ENCODE peak calls at places on chromosomes 16 and 17, in six cellular contexts. Y is cardiac muscle cell, X is colonic mucosa, D is IMR-90, O is esophagus muscularis mucosa, P is neuronal stem cell. V is an unnamed sample.

GRCh38 chr17:31241116-31241515 is 55.9 kb downstream of the OMG start:
- DNase-seq in Y (no peak), X (no peak), D (no peak), O (no peak), P (no peak), V (no peak)

GRCh38 chr17:79914813-79915740 is 75.8 kb upstream of the CBX4 start:
- DNase-seq in Y (no peak), X (no peak), D (no peak), O (no peak), P (no peak), V (no peak)

GRCh38 chr17:66605561-66605960 is 229.4 kb upstream of the CACNG5 start:
- DNase-seq in Y (peak), X (no peak), D (no peak), O (no peak), P (no peak), V (no peak)

GRCh38 chr17:39529455-39529854 is 68.2 kb downstream of the CDK12 start:
- DNase-seq in Y (no peak), X (no peak), D (no peak), O (no peak), P (no peak), V (no peak)

GRCh38 chr17:80892900-80893603 is 98.6 kb upstream of the CHMP6 start:
- DNase-seq in Y (peak), X (no peak), D (peak), O (no peak), P (no peak), V (no peak)

GRCh38 chr16:70736454-70737376 is 50.9 kb upstream of the MTSS2 start:
- DNase-seq in Y (no peak), X (no peak), D (peak), O (no peak), P (no peak), V (no peak)

GRCh38 chr17:45783593-45784292 is 377 bp upstream of the CRHR1 start:
- DNase-seq in Y (peak), X (no peak), D (no peak), O (no peak), P (peak), V (peak)

GRCh38 chr17:76090517-76091135 is 11.6 kb downstream of the ZACN start:
- DNase-seq in Y (no peak), X (peak), D (no peak), O (no peak), P (no peak), V (no peak)

GRCh38 chr17:65143899-65144590 is 6.9 kb downstream of the RGS9 start:
- DNase-seq in Y (no peak), X (no peak), D (no peak), O (no peak), P (no peak), V (no peak)

GRCh38 chr17:67615011-67615561 is 102.7 kb upstream of the NOL11 start:
- DNase-seq in Y (no peak), X (no peak), D (no peak), O (no peak), P (no peak), V (no peak)

GRCh38 chr16:85389679-85390470 is 223.2 kb upstream of the GSE1 start:
- DNase-seq in Y (no peak), X (peak), D (no peak), O (no peak), P (no peak), V (no peak)

GRCh38 chr17:1573932-1574696 is 11.5 kb upstream of the PITPNA start:
- DNase-seq in Y (peak), X (peak), D (peak), O (peak), P (peak), V (peak)

GRCh38 chr17:47850692-47851573 is at the start of gene SP6:
- DNase-seq in Y (peak), X (peak), D (peak), O (no peak), P (peak), V (peak)

GRCh38 chr16:50839920-50840729 is 98.2 kb downstream of the CYLD start:
- DNase-seq in Y (no peak), X (no peak), D (no peak), O (no peak), P (no peak), V (no peak)

GRCh38 chr16:1794908-1795666 is 1.6 kb upstream of the IGFALS start:
- DNase-seq in Y (no peak), X (no peak), D (no peak), O (no peak), P (no peak), V (peak)

GRCh38 chr17:34527908-34528470 is 51.4 kb upstream of the TMEM132E start:
- DNase-seq in Y (no peak), X (no peak), D (no peak), O (no peak), P (no peak), V (no peak)

GRCh38 chr16:66906916-66907836 is 11.5 kb downstream of the CDH16 start:
- DNase-seq in Y (no peak), X (no peak), D (no peak), O (no peak), P (no peak), V (no peak)

GRCh38 chr17:14084955-14085354 is 15.7 kb downstream of the COX10 start:
- DNase-seq in Y (no peak), X (no peak), D (no peak), O (no peak), P (no peak), V (no peak)

GRCh38 chr17:64632606-64633005 is 29.5 kb downstream of the SMURF2 start:
- DNase-seq in Y (no peak), X (no peak), D (peak), O (no peak), P (no peak), V (no peak)

GRCh38 chr17:77607606-77608005 is 350.9 kb upstream of the TNRC6C start:
- DNase-seq in Y (no peak), X (no peak), D (no peak), O (no peak), P (no peak), V (no peak)

GRCh38 chr16:49407873-49408565 is 34.4 kb downstream of the C16orf78 start:
- DNase-seq in Y (peak), X (peak), D (peak), O (no peak), P (peak), V (peak)

GRCh38 chr17:61394630-61395408 is 4.8 kb upstream of the TBX2 start:
- DNase-seq in Y (no peak), X (no peak), D (peak), O (no peak), P (no peak), V (no peak)

GRCh38 chr17:70374496-70374895 is 205.2 kb downstream of the KCNJ2 start:
- DNase-seq in Y (no peak), X (no peak), D (no peak), O (no peak), P (no peak), V (no peak)

GRCh38 chr17:2796164-2797140 is at the start of gene RAP1GAP2:
- DNase-seq in Y (no peak), X (peak), D (no peak), O (no peak), P (no peak), V (no peak)

GRCh38 chr17:39776267-39776666 is 38.5 kb downstream of the GRB7 start:
- DNase-seq in Y (no peak), X (no peak), D (no peak), O (no peak), P (no peak), V (no peak)

GRCh38 chr17:69539781-69540319 is 125.4 kb downstream of the MAP2K6 start:
- DNase-seq in Y (peak), X (peak), D (peak), O (no peak), P (no peak), V (peak)

GRCh38 chr17:75105269-75106080 is 4.3 kb upstream of the ARMC7 start:
- DNase-seq in Y (peak), X (peak), D (peak), O (no peak), P (no peak), V (peak)

GRCh38 chr17:57408064-57408811 is 151.9 kb downstream of the MSI2 start:
- DNase-seq in Y (no peak), X (peak), D (no peak), O (no peak), P (no peak), V (peak)

GRCh38 chr16:11632455-11632921 is 35.8 kb upstream of the SNN start:
- DNase-seq in Y (peak), X (peak), D (peak), O (no peak), P (peak), V (peak)

GRCh38 chr16:81873843-81874752 is 95.0 kb downstream of the PLCG2 start:
- DNase-seq in Y (peak), X (peak), D (peak), O (no peak), P (peak), V (peak)

GRCh38 chr17:1002771-1003555 is 6.0 kb downstream of the TIMM22 start:
- DNase-seq in Y (peak), X (no peak), D (peak), O (no peak), P (no peak), V (no peak)

GRCh38 chr16:58284021-58284420 is 10.8 kb downstream of the PRSS54 start:
- DNase-seq in Y (no peak), X (no peak), D (no peak), O (no peak), P (no peak), V (no peak)

GRCh38 chr16:58286280-58286679 is 8.5 kb downstream of the PRSS54 start:
- DNase-seq in Y (no peak), X (no peak), D (no peak), O (no peak), P (no peak), V (no peak)

GRCh38 chr16:58286769-58287433 is 7.9 kb downstream of the PRSS54 start:
- DNase-seq in Y (no peak), X (no peak), D (no peak), O (no peak), P (no peak), V (no peak)

GRCh38 chr16:58280846-58281301 is 14.0 kb downstream of the PRSS54 start:
- DNase-seq in Y (peak), X (no peak), D (no peak), O (no peak), P (no peak), V (no peak)

DNA sequence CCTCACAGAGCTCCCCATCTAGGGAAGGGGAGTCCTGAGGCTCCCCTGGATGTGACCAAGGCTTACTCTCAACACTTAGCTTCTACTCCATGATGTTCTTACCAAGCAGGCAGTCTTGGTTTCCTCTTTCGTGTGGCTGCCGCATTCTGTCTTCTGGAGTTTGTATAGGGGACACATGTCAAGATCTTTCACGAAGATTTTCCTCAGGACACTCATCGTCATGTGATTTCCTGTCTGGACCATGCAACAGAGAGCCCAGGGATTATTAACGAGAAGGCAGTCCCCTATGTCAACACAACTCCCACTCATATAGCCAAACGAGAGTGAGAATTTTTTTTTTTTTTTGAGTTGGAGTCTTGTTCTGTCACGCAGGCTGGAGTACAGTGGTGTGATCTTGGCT is 10.3 kb downstream of the PRSS54 start:
- DNase-seq in Y (no peak), X (no peak), D (no peak), O (no peak), P (no peak), V (no peak)
- H3K27ac ChIP-seq in Y (no peak), X (no peak), D (no peak), O (no peak), P (no peak), V (no peak)

DNA sequence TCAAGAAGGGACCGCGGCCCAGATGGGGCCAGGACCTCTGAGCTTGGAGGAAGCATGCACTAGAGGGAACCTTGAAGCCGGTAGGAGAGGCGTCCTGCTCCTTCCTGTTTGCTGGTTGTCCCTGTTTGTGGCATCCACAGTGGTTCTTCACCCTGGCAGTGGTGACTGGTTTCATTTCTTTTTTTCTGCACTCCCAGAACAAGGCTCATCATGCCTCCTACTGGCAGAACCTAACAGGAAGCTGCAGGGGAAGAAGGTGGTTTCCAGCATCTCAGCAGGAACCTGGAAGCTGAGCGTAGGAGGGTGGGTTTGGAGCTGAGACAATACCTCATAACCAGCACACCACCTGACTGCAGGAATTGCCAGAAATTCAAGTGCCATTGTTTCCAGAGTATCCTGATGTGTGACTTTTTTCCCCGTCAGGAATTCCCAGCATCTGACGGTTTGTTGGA is 5.8 kb downstream of the TMEM231 start:
- DNase-seq in Y (peak), X (peak), D (peak), O (no peak), P (no peak), V (peak)
- H3K27ac ChIP-seq in Y (no peak), X (peak), D (no peak), O (peak), P (no peak), V (no peak)

GRCh38 chr17:49001671-49002070 is 4.5 kb downstream of the IGF2BP1 start:
- DNase-seq in Y (no peak), X (no peak), D (no peak), O (no peak), P (no peak), V (peak)
- H3K27ac ChIP-seq in Y (peak), X (no peak), D (peak), O (no peak), P (no peak), V (peak)

GRCh38 chr17:17186551-17187505 is 19.3 kb downstream of the PLD6 start:
- DNase-seq in Y (peak), X (no peak), D (no peak), O (no peak), P (no peak), V (no peak)
- H3K27ac ChIP-seq in Y (peak), X (no peak), D (no peak), O (peak), P (no peak), V (peak)

DNA sequence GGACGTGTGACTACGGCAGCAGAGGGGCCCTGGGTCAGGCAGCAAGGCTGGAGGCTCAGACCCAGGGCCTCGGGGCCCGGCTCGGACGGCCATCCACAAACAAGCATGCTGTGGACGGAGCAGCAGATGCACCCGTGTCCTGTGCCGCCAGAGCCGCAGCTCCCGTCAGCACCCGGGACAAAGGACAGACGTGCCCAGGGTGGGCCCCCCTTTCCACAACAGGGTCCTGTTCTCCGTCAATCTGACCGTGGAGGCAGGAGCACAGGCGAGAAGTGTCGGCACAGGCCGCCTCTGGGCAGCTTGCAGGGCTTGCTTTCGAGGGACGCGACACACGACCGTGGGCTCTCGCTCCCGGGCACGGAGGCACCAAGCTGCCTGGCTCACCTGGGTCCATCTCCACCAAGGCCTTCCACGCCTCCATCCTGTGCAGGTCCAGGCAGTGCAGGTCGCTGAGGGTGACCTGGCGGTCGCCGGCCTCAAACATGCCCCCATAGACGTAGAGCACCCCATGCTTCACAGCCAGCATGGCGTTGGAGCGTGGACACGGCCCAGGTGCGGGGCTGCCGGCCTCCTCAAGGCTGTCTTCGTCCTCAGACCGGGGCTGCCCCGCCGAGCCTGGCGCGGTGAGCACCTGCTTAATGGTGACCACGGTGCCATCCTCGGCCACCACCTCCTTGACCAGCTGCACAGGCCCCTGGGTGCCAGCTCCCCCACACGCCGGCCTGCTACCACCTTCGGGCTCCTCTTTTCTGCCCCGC is 56.7 kb downstream of the KLHDC4 start:
- DNase-seq in Y (no peak), X (no peak), D (no peak), O (no peak), P (no peak), V (no peak)
- H3K27ac ChIP-seq in Y (no peak), X (no peak), D (no peak), O (no peak), P (no peak), V (no peak)